ENCODE peak calls at places on chromosomes 5 and 9, in five cellular contexts. W is WTC11, V is HepG2, H is A549, R is K562. C is an unnamed sample.

GRCh38 chr9:92638621-92639101 is 31.3 kb downstream of the IPPK start:
- DNase-seq in W (no peak), H (no peak), V (no peak), R (no peak), C (no peak)

GRCh38 chr9:115593587-115594091 is 475.7 kb upstream of the TNC start:
- DNase-seq in H (peak), R (peak), W (no peak), V (peak), C (no peak)

GRCh38 chr5:96978812-96979449 is 43.1 kb downstream of the LNPEP start:
- DNase-seq in W (no peak), V (no peak), H (no peak), R (no peak), C (no peak)

GRCh38 chr9:111484564-111484878 is 338 bp upstream of the ECPAS start:
- DNase-seq in H (no peak), R (no peak), V (no peak), W (no peak), C (no peak)

GRCh38 chr5:175575301-175575700 is 82.6 kb upstream of the HRH2 start:
- DNase-seq in R (no peak), H (no peak), V (no peak), W (no peak), C (no peak)

GRCh38 chr9:110545705-110546104 is 33.8 kb downstream of the SVEP1 start:
- DNase-seq in W (no peak), R (no peak), V (peak), H (no peak), C (no peak)

GRCh38 chr9:135888126-135888765 is 19.1 kb downstream of the CAMSAP1 start:
- DNase-seq in W (no peak), H (no peak), V (no peak), R (no peak), C (no peak)

GRCh38 chr9:15622596-15622995 is 69.8 kb downstream of the CCDC171 start:
- DNase-seq in R (no peak), V (no peak), W (no peak), H (no peak), C (no peak)

GRCh38 chr9:32395483-32396216 is 11.2 kb downstream of the ACO1 start:
- DNase-seq in W (no peak), H (peak), V (no peak), R (no peak), C (no peak)

GRCh38 chr5:174300941-174301761 is 255.6 kb downstream of the NSG2 start:
- DNase-seq in W (no peak), V (no peak), H (no peak), R (no peak), C (no peak)

GRCh38 chr5:21391506-21391905 is 1403.5 kb upstream of the CDH18 start:
- DNase-seq in R (no peak), H (no peak), V (peak), W (no peak), C (no peak)

GRCh38 chr5:120767171-120767820 is 303.2 kb downstream of the PRR16 start:
- DNase-seq in R (no peak), W (no peak), H (no peak), V (no peak), C (no peak)

GRCh38 chr5:133884525-133885311 is 83.7 kb downstream of the C5orf15 start:
- DNase-seq in R (no peak), W (no peak), V (no peak), H (no peak), C (no peak)
- TF ChIP-seq ESRRA in R (no peak), W (no peak), V (no peak), H (no peak), C (no peak)

DNA sequence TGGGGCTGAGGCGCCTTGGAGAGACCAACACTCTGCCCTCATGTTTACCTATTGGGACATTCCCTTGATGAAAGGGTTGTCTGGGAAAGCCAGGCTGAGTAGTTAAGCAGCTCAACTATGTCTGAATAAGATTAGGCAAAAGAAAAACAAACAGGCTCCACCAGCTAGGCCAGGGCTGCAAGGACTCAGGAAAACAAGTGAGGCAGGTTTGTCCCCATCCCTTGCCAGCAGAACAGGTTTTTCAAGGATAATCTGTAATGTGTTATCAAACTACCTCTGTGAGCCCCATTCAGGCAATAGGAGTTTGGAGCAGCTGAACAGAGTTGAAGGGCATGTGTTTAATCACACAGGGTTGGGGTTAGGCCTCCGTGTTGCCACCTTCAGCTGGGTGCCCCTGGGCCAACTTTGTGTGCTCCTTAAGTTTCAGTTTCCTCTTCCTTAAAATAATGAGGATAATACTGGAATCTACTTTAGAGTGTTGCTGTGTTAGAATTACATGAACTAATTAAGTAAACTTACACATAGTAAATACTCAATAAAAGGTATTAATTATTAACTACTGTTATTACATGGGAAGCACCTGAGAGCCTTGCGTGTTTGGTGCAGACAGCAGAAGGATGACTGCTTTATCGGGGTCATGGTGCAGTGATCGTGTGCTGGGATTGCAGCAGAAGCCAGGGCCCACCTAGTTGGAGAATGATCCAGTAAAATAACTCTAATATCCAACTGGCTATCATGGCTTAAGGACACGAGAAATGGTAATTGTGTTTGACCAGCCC is 72.1 kb upstream of the ATP10B start:
- DNase-seq in H (no peak), V (peak), R (no peak), W (peak), C (no peak)
- TF ChIP-seq ESRRA in H (no peak), V (no peak), R (no peak), W (no peak), C (no peak)

GRCh38 chr5:35198096-35198495 is 32.2 kb downstream of the PRLR start:
- DNase-seq in H (no peak), R (no peak), V (peak), W (no peak), C (no peak)
- TF ChIP-seq ESRRA in H (no peak), R (no peak), V (no peak), W (no peak), C (no peak)

DNA sequence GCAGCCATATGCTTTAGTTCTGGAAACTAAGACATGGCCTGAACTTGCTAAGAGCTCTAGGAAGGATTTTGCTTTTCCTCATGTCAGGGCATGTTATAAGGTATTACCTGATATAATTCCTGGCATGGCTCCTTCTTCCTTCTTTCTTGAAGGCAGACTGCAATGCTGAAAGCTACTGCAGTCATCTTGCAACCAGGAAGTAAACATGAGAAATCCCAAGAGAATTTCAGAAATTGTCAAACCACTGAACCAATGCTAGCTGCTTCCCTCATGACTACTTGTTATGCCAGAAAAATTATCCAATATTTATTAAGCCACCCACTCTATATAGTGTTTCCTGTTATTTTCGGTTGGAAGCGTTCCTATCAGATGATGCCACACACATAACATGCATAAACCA is 171.2 kb downstream of the TAF11L14 start:
- DNase-seq in H (no peak), W (no peak), V (no peak), R (no peak), C (no peak)
- TF ChIP-seq ESRRA in H (no peak), W (no peak), V (no peak), R (no peak), C (no peak)

GRCh38 chr5:41508696-41509398 is 1.6 kb downstream of the PLCXD3 start:
- DNase-seq in W (no peak), R (no peak), H (no peak), V (no peak), C (no peak)
- TF ChIP-seq ESRRA in W (no peak), R (no peak), H (no peak), V (no peak), C (no peak)

GRCh38 chr9:113184509-113184908 is 33.7 kb downstream of the SLC31A2 start:
- DNase-seq in V (no peak), H (no peak), R (no peak), W (no peak), C (no peak)
- TF ChIP-seq ESRRA in V (no peak), H (no peak), R (no peak), W (no peak), C (no peak)

GRCh38 chr5:142981886-142982820 is 212.0 kb downstream of the ARHGAP26 start:
- DNase-seq in H (no peak), W (no peak), R (no peak), V (peak), C (no peak)
- TF ChIP-seq ESRRA in H (no peak), W (no peak), R (no peak), V (peak), C (no peak)

GRCh38 chr9:134607971-134608370 is 33.6 kb upstream of the COL5A1 start:
- DNase-seq in W (no peak), R (no peak), V (no peak), H (no peak), C (no peak)

GRCh38 chr9:134604834-134605233 is 36.8 kb upstream of the COL5A1 start:
- DNase-seq in V (no peak), W (no peak), H (no peak), R (no peak), C (no peak)

GRCh38 chr9:134606951-134607733 is 34.5 kb upstream of the COL5A1 start:
- DNase-seq in H (no peak), V (no peak), W (peak), R (peak), C (no peak)

GRCh38 chr9:134605351-134605968 is 36.1 kb upstream of the COL5A1 start:
- DNase-seq in R (no peak), H (no peak), W (no peak), V (no peak), C (no peak)

GRCh38 chr9:134605969-134606363 is 35.6 kb upstream of the COL5A1 start:
- DNase-seq in H (no peak), W (no peak), R (no peak), V (no peak), C (no peak)
- TF ChIP-seq ESRRA in H (no peak), W (no peak), R (no peak), V (no peak), C (no peak)

GRCh38 chr9:36878986-36879982 is 154.8 kb downstream of the PAX5 start:
- DNase-seq in H (no peak), W (no peak), R (no peak), V (no peak), C (no peak)
- TF ChIP-seq ESRRA in H (no peak), W (no peak), R (no peak), V (no peak), C (no peak)